ENCODE peak calls at places on chromosomes 4 and X, in six cellular contexts. V, W, J, R, B and S are unnamed samples.

GRCh38 chr4:136484996-136485395 is 1047.3 kb downstream of the PCDH18 start:
- DNase-seq in V (no peak), W (no peak), J (no peak), R (no peak), B (no peak), S (no peak)

GRCh38 chrX:147917700-147918694 is 6.3 kb downstream of the FMR1 start:
- DNase-seq in V (no peak), W (no peak), J (no peak), R (no peak), B (peak; percentile 79), S (no peak)

GRCh38 chr4:24070117-24070516 is 180.3 kb upstream of the PPARGC1A start:
- DNase-seq in V (no peak), W (no peak), J (no peak), R (no peak), B (peak; percentile 3), S (no peak)

GRCh38 chr4:116899536-116899935 is 185.8 kb downstream of the TRAM1L1 start:
- DNase-seq in V (no peak), W (no peak), J (no peak), R (no peak), B (no peak), S (no peak)

GRCh38 chrX:24283122-24283789 is 30.6 kb downstream of the SUPT20HL2 start:
- DNase-seq in V (no peak), W (peak; percentile 21), J (no peak), R (no peak), B (peak; percentile 43), S (no peak)

GRCh38 chr4:107519057-107519456 is 201.0 kb downstream of the PAPSS1 start:
- DNase-seq in V (no peak), W (no peak), J (peak; percentile 47), R (no peak), B (peak; percentile 83), S (no peak)

GRCh38 chr4:185019451-185020292 is 1.4 kb downstream of the HELT start:
- DNase-seq in V (no peak), W (no peak), J (peak; percentile 72), R (no peak), B (no peak), S (no peak)

GRCh38 chr4:108031427-108032083 is 41.9 kb downstream of the HADH start:
- DNase-seq in V (no peak), W (no peak), J (no peak), R (no peak), B (no peak), S (no peak)

GRCh38 chr4:95505149-95505548 is 43.6 kb downstream of the UNC5C start:
- DNase-seq in V (no peak), W (no peak), J (peak; percentile 7), R (no peak), B (no peak), S (no peak)

GRCh38 chr4:163536101-163536500 is 41.6 kb downstream of the TMA16 start:
- DNase-seq in V (no peak), W (no peak), J (no peak), R (no peak), B (no peak), S (no peak)

GRCh38 chr4:151934766-151935165 is 174.0 kb upstream of the GATB start:
- DNase-seq in V (no peak), W (no peak), J (no peak), R (no peak), B (no peak), S (no peak)

GRCh38 chr4:78638324-78639172 is 87.0 kb downstream of the ANXA3 start:
- DNase-seq in V (no peak), W (no peak), J (no peak), R (no peak), B (no peak), S (no peak)

DNA sequence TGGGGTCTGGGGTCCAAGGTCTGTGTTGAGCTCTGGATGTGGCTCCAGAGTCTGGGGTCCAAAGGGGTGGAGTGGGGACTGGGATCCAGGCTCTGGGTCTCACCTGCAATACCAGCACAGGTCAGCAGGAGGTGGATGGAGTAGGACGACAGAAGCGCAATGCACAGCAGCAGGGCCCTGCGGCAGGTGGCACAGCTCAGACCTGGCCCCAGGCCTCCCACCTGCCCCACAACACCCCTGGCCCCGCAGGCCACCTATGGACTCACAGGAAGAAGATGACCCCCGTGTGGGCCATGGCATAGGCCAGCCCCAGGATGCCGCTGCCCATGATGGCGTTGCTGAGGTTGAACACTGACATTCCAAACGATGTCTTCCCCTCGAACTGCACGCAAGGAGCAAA is 3.4 kb downstream of the SLC38A5 start:
- DNase-seq in V (no peak), W (no peak), J (no peak), R (no peak), B (no peak), S (peak; percentile 50)
- TF ChIP-seq CTCF in V (no peak), W (no peak), J (peak; percentile 21), R (no peak), B (peak; percentile 40), S (no peak)

DNA sequence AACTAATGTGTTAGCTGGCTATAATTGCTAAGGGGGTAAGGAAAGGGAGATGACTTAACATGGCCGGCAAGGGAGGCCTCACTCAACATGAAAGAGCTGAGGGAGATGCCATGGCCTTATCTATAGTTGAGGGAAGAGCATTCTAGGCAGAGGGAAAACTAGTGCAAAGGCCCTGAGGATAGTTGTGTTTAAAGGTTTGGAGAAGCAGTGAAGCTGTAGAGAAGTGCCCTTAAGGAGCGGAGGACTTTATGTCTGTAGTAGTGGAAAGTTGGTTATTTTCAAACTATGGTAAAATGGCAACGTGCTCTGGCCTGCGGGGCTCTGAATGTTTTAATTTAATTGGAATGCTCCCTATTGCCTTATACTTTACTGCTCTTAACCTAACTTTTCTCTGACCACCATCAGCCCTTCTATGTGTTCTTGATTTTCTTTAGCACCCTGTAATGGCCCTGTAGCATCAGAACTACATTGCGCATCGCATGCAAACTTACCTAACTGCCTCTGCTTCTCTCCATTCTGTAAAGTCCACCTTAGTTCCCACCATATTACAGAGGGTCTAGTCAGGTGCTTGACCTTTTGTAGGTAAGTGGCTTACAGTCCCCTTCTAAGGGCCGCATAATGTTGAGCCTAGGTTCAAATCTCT is 35.8 kb downstream of the ERVMER34-1 start:
- DNase-seq in V (no peak), W (no peak), J (no peak), R (no peak), B (no peak), S (no peak)
- H3K36me3 ChIP-seq in V (peaks cover 31% of the 10 kb centered on the region), W (peaks cover 31% of the 10 kb centered on the region), J (peaks cover 13% of the 10 kb centered on the region), R (peaks cover 10% of the 10 kb centered on the region), B (peaks cover 32% of the 10 kb centered on the region), S (peaks cover 11% of the 10 kb centered on the region)

DNA sequence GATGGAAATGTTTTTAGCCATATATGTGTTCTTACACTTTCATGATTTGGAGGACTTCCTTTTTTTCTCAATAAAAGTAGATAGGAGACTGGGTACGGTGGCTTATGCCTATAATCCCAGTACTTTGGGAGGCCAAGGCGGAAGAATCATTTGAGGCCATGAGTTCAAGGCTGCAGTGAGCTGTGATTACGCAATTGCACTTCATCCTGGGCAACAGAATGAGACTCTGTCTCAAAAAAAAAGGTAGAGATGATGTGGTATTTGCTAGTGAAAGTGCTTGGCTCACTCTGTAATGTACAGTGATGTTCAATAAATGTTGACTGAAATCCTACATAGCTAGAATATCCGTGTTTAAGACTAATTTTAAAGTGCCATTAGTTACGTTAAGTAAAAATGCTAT is 27.4 kb downstream of the KLHL2 start:
- DNase-seq in V (no peak), W (no peak), J (no peak), R (no peak), B (no peak), S (no peak)
- H3K27ac ChIP-seq in V (no peak overlapping the region), W (no peak overlapping the region), J (no peak overlapping the region), R (no peak overlapping the region), B (no peak overlapping the region), S (no peak overlapping the region)

GRCh38 chrX:38375888-38376287 is 23.5 kb downstream of the OTC start:
- DNase-seq in V (no peak), W (no peak), J (peak; percentile 7), R (no peak), B (peak; percentile 35), S (no peak)
- TF ChIP-seq CTCF in V (peak; percentile 42), W (no peak), J (peak; percentile 50), R (no peak), B (peak; percentile 63), S (no peak)

GRCh38 chrX:1421433-1422134 is 29.7 kb upstream of the SLC25A6 start:
- DNase-seq in V (no peak), W (no peak), J (no peak), R (no peak), B (no peak), S (no peak)
- H3K36me3 ChIP-seq in V (peaks cover 62% of the 10 kb centered on the region), W (peaks cover 80% of the 10 kb centered on the region), J (peaks cover 18% of the 10 kb centered on the region), R (peaks cover 81% of the 10 kb centered on the region), B (peaks cover 29% of the 10 kb centered on the region), S (no peaks in the 10 kb centered on the region)

GRCh38 chr4:118770741-118771187 is 65.2 kb downstream of the SEC24D start:
- DNase-seq in V (no peak), W (no peak), J (no peak), R (no peak), B (no peak), S (no peak)
- H3K27ac ChIP-seq in V (peak overlapping the region; percentile 81), W (peak overlapping the region; percentile 78), J (no peak overlapping the region), R (peak overlapping the region; percentile 76), B (no peak overlapping the region), S (no peak overlapping the region)

GRCh38 chrX:155867821-155868220 is 13.3 kb upstream of the VAMP7 start:
- DNase-seq in V (no peak), W (no peak), J (no peak), R (no peak), B (no peak), S (no peak)

GRCh38 chrX:155865193-155865592 is 16.0 kb upstream of the VAMP7 start:
- DNase-seq in V (no peak), W (no peak), J (no peak), R (no peak), B (no peak), S (peak; percentile 26)

GRCh38 chrX:155864655-155865054 is 16.5 kb upstream of the VAMP7 start:
- DNase-seq in V (no peak), W (no peak), J (peak; percentile 9), R (no peak), B (peak; percentile 6), S (no peak)
- TF ChIP-seq CTCF in V (no peak), W (no peak), J (peak; percentile 32), R (no peak), B (peak; percentile 34), S (no peak)

GRCh38 chr4:7014815-7015214 is 28.4 kb upstream of the TADA2B start:
- DNase-seq in V (no peak), W (no peak), J (no peak), R (no peak), B (no peak), S (no peak)

GRCh38 chr4:7017446-7018048 is 25.6 kb upstream of the TADA2B start:
- DNase-seq in V (no peak), W (no peak), J (no peak), R (no peak), B (no peak), S (no peak)

GRCh38 chr4:7016512-7016911 is 26.7 kb upstream of the TADA2B start:
- DNase-seq in V (no peak), W (no peak), J (no peak), R (no peak), B (no peak), S (no peak)

GRCh38 chr4:7015383-7016035 is 27.7 kb upstream of the TADA2B start:
- DNase-seq in V (no peak), W (no peak), J (no peak), R (no peak), B (no peak), S (no peak)

DNA sequence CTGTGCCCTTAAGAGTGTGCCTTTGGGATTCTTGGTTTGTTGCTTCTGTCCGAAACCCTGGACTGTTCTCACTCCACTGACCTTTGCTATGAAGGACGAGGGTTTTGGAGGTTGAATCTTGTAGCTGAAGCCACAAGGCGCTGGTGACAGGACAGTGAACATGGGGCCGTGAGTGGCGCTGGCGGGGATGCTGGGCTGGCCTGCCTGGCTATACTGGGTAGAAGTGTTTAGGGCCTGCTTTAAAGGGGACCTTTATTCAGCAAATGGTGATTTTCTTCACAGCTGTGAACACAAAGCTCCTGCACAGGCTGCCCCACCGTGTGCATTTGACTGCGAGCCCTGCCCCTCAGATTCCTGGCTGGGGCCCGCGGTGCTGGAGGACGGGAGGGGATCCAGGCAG is 27.1 kb upstream of the TADA2B start:
- DNase-seq in V (no peak), W (no peak), J (no peak), R (no peak), B (no peak), S (no peak)
- H3K36me3 ChIP-seq in V (peaks cover 69% of the 10 kb centered on the region), W (peaks cover 98% of the 10 kb centered on the region), J (no peaks in the 10 kb centered on the region), R (peaks cover 78% of the 10 kb centered on the region), B (peaks cover 22% of the 10 kb centered on the region), S (no peaks in the 10 kb centered on the region)